ENCODE peak calls at places on chromosomes 2 and 18, in ten cellular contexts. U is OCI-LY7, D is left lung, A is HepG2, C is NT2/D1, B is adrenal gland, M is H1, T is esophagus squamous epithelium, Y is MM.1S, K is mammary epithelial cell. R is an unnamed sample. For H3K9me3, the result is how much of the 10 kb centered on the place peaks cover.

GRCh38 chr2:134035605-134036370 is 218.1 kb upstream of the MGAT5 start:
- DNase-seq in Y (no peak), B (no peak), M (no peak), K (no peak), A (no peak), U (no peak), D (no peak), C (no peak), T (no peak), R (no peak)

GRCh38 chr18:3248670-3249359 is 1.2 kb downstream of the MYL12A start:
- DNase-seq in Y (peak), B (no peak), T (no peak), A (peak), K (peak), M (no peak), U (peak), C (no peak), D (no peak), R (no peak)

GRCh38 chr18:21453512-21453862 is 147.0 kb downstream of the ESCO1 start:
- DNase-seq in K (peak), U (no peak), M (no peak), D (no peak), Y (no peak), A (no peak), B (no peak), T (no peak), C (no peak), R (no peak)

GRCh38 chr2:222050981-222051380 is 247.8 kb downstream of the PAX3 start:
- DNase-seq in D (no peak), Y (no peak), B (no peak), A (no peak), M (no peak), K (no peak), C (no peak), U (no peak), T (no peak), R (no peak)

GRCh38 chr18:56233595-56233994 is 404.8 kb downstream of the TXNL1 start:
- DNase-seq in A (no peak), C (no peak), K (peak), D (no peak), M (no peak), T (no peak), B (peak), U (no peak), Y (no peak), R (no peak)

GRCh38 chr2:27581417-27582128 is 1.3 kb upstream of the ZNF512 start:
- DNase-seq in K (no peak), T (no peak), U (no peak), B (peak), M (no peak), D (no peak), C (no peak), A (no peak), Y (no peak), R (no peak)

GRCh38 chr18:57299931-57300330 is 52.4 kb upstream of the ST8SIA3 start:
- DNase-seq in Y (no peak), M (no peak), U (no peak), D (no peak), A (no peak), T (no peak), C (no peak), K (no peak), B (no peak), R (no peak)

GRCh38 chr2:43202289-43202688 is 24.1 kb downstream of the ZFP36L2 start:
- DNase-seq in M (no peak), C (no peak), T (no peak), Y (no peak), B (no peak), A (no peak), D (no peak), K (no peak), U (no peak), R (no peak)

GRCh38 chr18:78725426-78725825 is 254.2 kb upstream of the SALL3 start:
- DNase-seq in C (no peak), Y (no peak), B (no peak), T (no peak), M (no peak), D (no peak), K (no peak), A (no peak), U (no peak), R (no peak)

GRCh38 chr2:61432990-61433389 is 37.9 kb downstream of the USP34 start:
- DNase-seq in A (no peak), Y (no peak), U (no peak), K (no peak), C (no peak), T (no peak), D (no peak), M (no peak), B (no peak), R (no peak)

GRCh38 chr2:178513876-178514275 is 33.6 kb downstream of the PLEKHA3 start:
- DNase-seq in U (no peak), B (no peak), T (no peak), A (no peak), K (peak), C (no peak), D (no peak), M (no peak), Y (no peak), R (no peak)

GRCh38 chr2:101120124-101120996 is 30.8 kb downstream of the TBC1D8 start:
- DNase-seq in Y (no peak), C (no peak), T (peak), K (peak), M (no peak), D (peak), A (peak), B (peak), U (no peak), R (no peak)

GRCh38 chr2:138275881-138276280 is 225.7 kb upstream of the SPOPL start:
- DNase-seq in A (peak), C (no peak), Y (no peak), K (peak), B (no peak), M (no peak), D (no peak), T (no peak), U (no peak), R (no peak)

GRCh38 chr2:19861771-19862170 is 40.0 kb downstream of the TTC32 start:
- DNase-seq in Y (no peak), B (no peak), K (peak), C (no peak), D (no peak), T (no peak), U (no peak), M (no peak), A (no peak), R (no peak)

GRCh38 chr18:7025194-7025593 is 92.4 kb downstream of the LAMA1 start:
- DNase-seq in Y (no peak), M (no peak), U (no peak), A (no peak), C (no peak), T (no peak), K (no peak), D (no peak), B (no peak), R (no peak)

GRCh38 chr2:28801726-28802125 is 8.9 kb upstream of the SPDYA start:
- DNase-seq in C (no peak), K (peak), M (no peak), D (no peak), Y (no peak), U (no peak), T (no peak), B (no peak), A (no peak), R (no peak)

GRCh38 chr2:207766697-207767460 is 2.8 kb downstream of the FZD5 start:
- DNase-seq in D (no peak), M (peak), B (no peak), A (peak), Y (no peak), K (no peak), U (no peak), C (no peak), T (no peak), R (no peak)

GRCh38 chr2:120747706-120748105 is 12.0 kb downstream of the GLI2 start:
- DNase-seq in M (no peak), Y (no peak), T (no peak), B (peak), D (no peak), U (no peak), C (no peak), K (no peak), A (no peak), R (no peak)

GRCh38 chr2:189698020-189698887 is 23.8 kb downstream of the ANKAR start:
- DNase-seq in Y (peak), T (no peak), K (peak), C (no peak), B (peak), U (peak), M (no peak), A (peak), D (no peak), R (no peak)

GRCh38 chr18:41326311-41326710 is 628.7 kb upstream of the PIK3C3 start:
- DNase-seq in D (no peak), M (no peak), Y (no peak), C (no peak), A (no peak), B (no peak), U (no peak), T (no peak), K (peak), R (no peak)

GRCh38 chr2:37564356-37564755 is 107.1 kb downstream of the CDC42EP3 start:
- DNase-seq in B (no peak), M (no peak), D (no peak), U (no peak), Y (no peak), T (no peak), K (no peak), C (no peak), A (no peak), R (no peak)

GRCh38 chr2:234203135-234203984 is 152.9 kb downstream of the SPP2 start:
- DNase-seq in Y (no peak), M (no peak), B (peak), T (no peak), A (peak), U (no peak), K (peak), C (no peak), D (peak), R (no peak)

GRCh38 chr2:134778372-134778771 is 59.6 kb upstream of the TMEM163 start:
- DNase-seq in M (no peak), C (no peak), K (no peak), B (no peak), D (no peak), A (peak), U (no peak), T (no peak), Y (no peak), R (no peak)

GRCh38 chr2:44944102-44944951 is 2.8 kb downstream of the SIX3 start:
- DNase-seq in D (no peak), M (peak), T (no peak), K (no peak), U (no peak), B (no peak), A (no peak), C (no peak), Y (no peak), R (no peak)

GRCh38 chr18:59742325-59743111 is 45.3 kb upstream of the CCBE1 start:
- DNase-seq in Y (no peak), T (no peak), A (no peak), B (no peak), K (no peak), M (no peak), U (no peak), C (no peak), D (peak), R (no peak)

GRCh38 chr2:219619235-219619634 is 8.2 kb upstream of the SLC4A3 start:
- DNase-seq in D (no peak), K (no peak), Y (no peak), A (no peak), U (no peak), C (no peak), M (no peak), T (no peak), B (no peak), R (no peak)

GRCh38 chr18:21000667-21001066 is 110.9 kb downstream of the ROCK1 start:
- DNase-seq in A (no peak), K (peak), Y (no peak), B (no peak), M (no peak), C (no peak), D (no peak), U (no peak), T (no peak), R (no peak)

GRCh38 chr2:73156539-73157124 is 43.9 kb upstream of the RAB11FIP5 start:
- DNase-seq in A (peak), K (peak), D (peak), T (no peak), C (no peak), U (no peak), B (peak), Y (peak), M (peak), R (peak)

GRCh38 chr2:157256621-157257020 is 884 bp upstream of the GALNT5 start:
- DNase-seq in M (no peak), C (no peak), D (no peak), K (peak), T (no peak), A (no peak), U (no peak), B (no peak), Y (peak), R (no peak)

GRCh38 chr2:238818576-238818975 is 29.3 kb upstream of the TWIST2 start:
- DNase-seq in K (no peak), T (no peak), A (no peak), U (no peak), C (no peak), D (no peak), B (no peak), Y (no peak), M (no peak), R (no peak)

GRCh38 chr2:174776686-174777085 is 12.4 kb upstream of the CHRNA1 start:
- DNase-seq in K (no peak), D (no peak), B (no peak), C (no peak), Y (no peak), U (no peak), A (no peak), T (no peak), M (no peak), R (no peak)

GRCh38 chr2:38398739-38399138 is 21.7 kb upstream of the ATL2 start:
- DNase-seq in A (no peak), Y (no peak), C (no peak), K (peak), T (no peak), B (no peak), D (no peak), M (no peak), U (no peak), R (no peak)

GRCh38 chr2:96527990-96528679 is 8.4 kb upstream of the ARID5A start:
- DNase-seq in C (no peak), T (no peak), Y (peak), K (no peak), A (no peak), D (peak), B (peak), M (no peak), U (no peak), R (peak)

GRCh38 chr2:218083352-218083676 is 14.3 kb downstream of the RUFY4 start:
- DNase-seq in K (no peak), T (no peak), U (no peak), D (no peak), B (no peak), A (no peak), C (no peak), M (no peak), Y (no peak), R (no peak)

GRCh38 chr18:32576296-32576916 is 105.7 kb upstream of the GAREM1 start:
- DNase-seq in Y (no peak), A (peak), K (no peak), U (peak), T (no peak), D (no peak), C (no peak), M (no peak), B (no peak), R (no peak)

GRCh38 chr2:37663390-37663789 is 8.1 kb downstream of the CDC42EP3 start:
- DNase-seq in Y (no peak), K (no peak), C (no peak), M (no peak), A (no peak), U (no peak), T (no peak), D (no peak), B (no peak), R (no peak)

GRCh38 chr2:89821455-89821945 is 1130.0 kb downstream of the RPIA start:
- DNase-seq in Y (no peak), D (no peak), K (no peak), A (no peak), B (no peak), M (no peak), U (no peak), C (no peak), T (no peak), R (no peak)
- H3K9me3 ChIP-seq in Y (under half), D (under half), K (half or more), A (under half), B (under half), M (under half), U (under half), C (half or more), T (half or more), R (under half)

GRCh38 chr18:14969507-14969906 is 221.5 kb downstream of the ANKRD30B start:
- DNase-seq in A (no peak), K (no peak), D (no peak), U (no peak), B (no peak), M (peak), C (no peak), Y (no peak), T (no peak), R (no peak)
- H3K9me3 ChIP-seq in A (under half), K (under half), D (under half), U (under half), B (under half), M (half or more), C (under half), Y (under half), T (under half), R (under half)

GRCh38 chr2:4391013-4391412 is 687.6 kb downstream of the DCDC2C start:
- DNase-seq in M (no peak), Y (no peak), D (no peak), U (no peak), B (no peak), T (no peak), K (no peak), C (peak), A (no peak), R (no peak)
- H3K9me3 ChIP-seq in M (under half), Y (under half), D (under half), U (under half), B (under half), T (under half), K (under half), C (half or more), A (half or more), R (under half)

GRCh38 chr2:242041816-242042215 is 172.3 kb downstream of the RTP5 start:
- DNase-seq in C (no peak), T (no peak), U (no peak), A (no peak), M (no peak), B (no peak), D (no peak), Y (no peak), K (no peak), R (no peak)
- H3K9me3 ChIP-seq in C (under half), T (under half), U (under half), A (under half), M (under half), B (under half), D (under half), Y (under half), K (under half), R (under half)

DNA sequence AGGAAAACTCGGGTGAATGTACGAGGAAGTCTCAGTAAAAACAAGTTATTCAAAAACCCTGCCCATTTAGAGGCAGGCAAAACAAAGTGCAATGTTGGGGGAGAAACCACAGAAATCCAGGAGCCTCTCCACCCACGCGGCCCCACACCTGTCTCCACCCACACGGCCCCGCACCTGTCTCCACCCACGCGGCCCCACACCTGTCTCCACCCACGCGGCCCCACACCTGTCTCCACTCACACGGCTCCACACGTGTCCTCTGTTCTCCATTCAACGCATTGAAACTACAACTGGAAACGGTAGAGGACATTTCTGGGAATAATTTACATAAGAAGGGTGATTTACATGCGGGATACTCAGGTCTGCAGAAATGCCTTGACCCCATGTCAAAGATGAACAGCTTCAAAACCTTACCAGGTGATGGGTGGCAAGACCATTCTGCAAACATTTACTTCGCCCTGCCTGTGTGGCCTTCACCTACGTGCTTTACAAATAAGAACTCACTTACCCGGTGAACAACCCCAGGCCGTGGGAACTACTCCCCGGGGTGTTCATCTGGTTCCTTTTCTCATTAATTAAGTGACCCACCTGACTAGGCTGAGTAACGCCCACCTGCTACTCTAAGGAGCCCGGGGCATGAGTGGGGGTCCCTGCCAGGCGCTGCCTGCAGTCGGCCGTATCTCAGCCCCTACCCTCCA is 100.4 kb downstream of the EIPR1 start:
- DNase-seq in M (no peak), B (no peak), K (no peak), A (no peak), Y (no peak), D (no peak), U (no peak), C (no peak), T (no peak), R (no peak)
- H3K9me3 ChIP-seq in M (under half), B (under half), K (under half), A (under half), Y (under half), D (under half), U (under half), C (under half), T (under half), R (under half)

GRCh38 chr18:63683890-63684289 is 18.9 kb upstream of the SERPINB11 start:
- DNase-seq in K (no peak), C (no peak), T (no peak), M (no peak), B (no peak), A (no peak), Y (no peak), D (no peak), U (no peak), R (no peak)
- H3K9me3 ChIP-seq in K (under half), C (under half), T (under half), M (under half), B (under half), A (under half), Y (under half), D (under half), U (under half), R (under half)

R was measured in T-helper 17 cell.